ENCODE peak calls at places on chromosome 2, in eight cellular contexts. P, R, A, X, J, K, I and B are unnamed samples.

GRCh38 chr2:166468124-166469024 is 25.7 kb downstream of the SCN7A start:
- DNase-seq in P (no peak), R (no peak), A (peak; percentile 31), X (no peak), J (no peak), K (peak; percentile 4), I (no peak), B (no peak)

GRCh38 chr2:151733781-151734672 is at the start of gene NEB:
- DNase-seq in P (no peak), R (no peak), A (no peak), X (no peak), J (no peak), K (no peak), I (no peak), B (no peak)

GRCh38 chr2:170744248-170745002 is 25.8 kb upstream of the ERICH2 start:
- DNase-seq in P (no peak), R (no peak), A (peak; percentile 8), X (no peak), J (no peak), K (peak; percentile 34), I (no peak), B (peak; percentile 18)

GRCh38 chr2:96212336-96212735 is 3.7 kb upstream of the STARD7 start:
- DNase-seq in P (no peak), R (no peak), A (no peak), X (no peak), J (no peak), K (no peak), I (no peak), B (no peak)

GRCh38 chr2:158806941-158807340 is 11.8 kb downstream of the DAPL1 start:
- DNase-seq in P (no peak), R (no peak), A (no peak), X (no peak), J (no peak), K (no peak), I (no peak), B (no peak)

GRCh38 chr2:223047260-223047761 is 4.7 kb upstream of the KCNE4 start:
- DNase-seq in P (no peak), R (no peak), A (peak; percentile 81), X (peak; percentile 68), J (no peak), K (peak; percentile 44), I (peak; percentile 97), B (peak; percentile 82)

GRCh38 chr2:68838641-68839040 is 32.6 kb downstream of the BMP10 start:
- DNase-seq in P (no peak), R (no peak), A (no peak), X (no peak), J (no peak), K (no peak), I (no peak), B (no peak)

GRCh38 chr2:207133493-207133861 is 32.3 kb downstream of the KLF7 start:
- DNase-seq in P (no peak), R (no peak), A (no peak), X (no peak), J (no peak), K (no peak), I (no peak), B (no peak)

GRCh38 chr2:119012345-119013301 is 70.6 kb downstream of the MARCO start:
- DNase-seq in P (no peak), R (no peak), A (no peak), X (no peak), J (no peak), K (no peak), I (no peak), B (no peak)

GRCh38 chr2:225842939-225843338 is 443.4 kb downstream of the NYAP2 start:
- DNase-seq in P (no peak), R (no peak), A (peak; percentile 21), X (no peak), J (no peak), K (no peak), I (no peak), B (peak; percentile 81)

GRCh38 chr2:232523682-232524597 is 2.0 kb upstream of the CHRND start:
- DNase-seq in P (peak; percentile 12), R (no peak), A (peak; percentile 24), X (no peak), J (no peak), K (peak; percentile 22), I (no peak), B (peak; percentile 9)

GRCh38 chr2:102872388-102872787 is 110.6 kb downstream of the TMEM182 start:
- DNase-seq in P (peak; percentile 13), R (no peak), A (no peak), X (no peak), J (no peak), K (no peak), I (no peak), B (no peak)

GRCh38 chr2:195406886-195407603 is 250.0 kb upstream of the SLC39A10 start:
- DNase-seq in P (peak; percentile 14), R (no peak), A (no peak), X (no peak), J (peak; percentile 6), K (no peak), I (no peak), B (no peak)

GRCh38 chr2:73759287-73759764 is 20.6 kb downstream of the DUSP11 start:
- DNase-seq in P (no peak), R (no peak), A (peak; percentile 82), X (no peak), J (no peak), K (no peak), I (no peak), B (peak; percentile 33)

GRCh38 chr2:109102588-109103233 is 26.3 kb upstream of the SH3RF3 start:
- DNase-seq in P (no peak), R (no peak), A (no peak), X (no peak), J (no peak), K (no peak), I (no peak), B (no peak)

GRCh38 chr2:174699993-174700766 is 64.1 kb downstream of the CHRNA1 start:
- DNase-seq in P (peak; percentile 56), R (no peak), A (peak; percentile 70), X (no peak), J (no peak), K (peak; percentile 44), I (no peak), B (peak; percentile 74)

GRCh38 chr2:192087398-192087958 is 107.3 kb downstream of the TMEFF2 start:
- DNase-seq in P (peak; percentile 26), R (no peak), A (no peak), X (no peak), J (no peak), K (peak; percentile 35), I (no peak), B (no peak)

GRCh38 chr2:12493031-12493513 is 223.7 kb upstream of the TRIB2 start:
- DNase-seq in P (peak; percentile 84), R (peak; percentile 9), A (peak; percentile 97), X (no peak), J (no peak), K (peak; percentile 87), I (no peak), B (peak; percentile 70)
- TF ChIP-seq CTCF in P (no peak), R (no peak), A (no peak), X (no peak), J (no peak), K (no peak), I (no peak), B (no peak)

GRCh38 chr2:189581354-189582139 is 961 bp upstream of the SLC40A1 start:
- DNase-seq in P (peak; percentile 24), R (peak; percentile 39), A (no peak), X (peak; percentile 70), J (no peak), K (no peak), I (no peak), B (no peak)
- H3K4me3 ChIP-seq in P (peak overlapping the region; percentile 71), R (peak overlapping the region; percentile 58), A (peak overlapping the region; percentile 54), X (peak overlapping the region; percentile 62), J (peak overlapping the region; percentile 59), K (peak overlapping the region; percentile 43), I (peak overlapping the region; percentile 55), B (peak overlapping the region; percentile 46)

DNA sequence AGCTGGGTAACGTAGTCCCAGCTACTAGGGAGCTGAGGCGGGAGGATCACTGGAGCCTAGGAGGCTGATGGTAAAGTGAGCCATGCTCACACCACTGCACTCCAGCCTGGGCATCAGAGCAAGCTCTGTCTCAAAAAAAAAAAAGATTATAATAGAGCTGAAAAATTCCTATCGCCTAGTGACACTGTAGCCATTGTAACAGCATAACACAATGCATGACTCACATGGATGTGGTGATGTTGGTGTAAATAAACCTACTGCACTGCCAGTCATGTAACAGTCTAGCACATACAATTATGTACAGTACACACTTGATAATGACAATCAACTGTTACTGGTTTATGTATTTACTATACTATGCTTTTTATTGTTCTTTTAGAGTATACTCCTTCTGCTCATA is 39.6 kb downstream of the MGAT4A start:
- DNase-seq in P (peak; percentile 68), R (no peak), A (peak; percentile 14), X (no peak), J (no peak), K (peak; percentile 65), I (no peak), B (no peak)
- TF ChIP-seq CTCF in P (no peak), R (no peak), A (no peak), X (no peak), J (no peak), K (no peak), I (no peak), B (no peak)

GRCh38 chr2:147460140-147460539 is 384.7 kb upstream of the ACVR2A start:
- DNase-seq in P (peak; percentile 31), R (no peak), A (peak; percentile 26), X (no peak), J (no peak), K (peak; percentile 88), I (no peak), B (peak; percentile 1)
- H3K4me3 ChIP-seq in P (no peak overlapping the region), R (no peak overlapping the region), A (no peak overlapping the region), X (no peak overlapping the region), J (no peak overlapping the region), K (no peak overlapping the region), I (no peak overlapping the region), B (no peak overlapping the region)

DNA sequence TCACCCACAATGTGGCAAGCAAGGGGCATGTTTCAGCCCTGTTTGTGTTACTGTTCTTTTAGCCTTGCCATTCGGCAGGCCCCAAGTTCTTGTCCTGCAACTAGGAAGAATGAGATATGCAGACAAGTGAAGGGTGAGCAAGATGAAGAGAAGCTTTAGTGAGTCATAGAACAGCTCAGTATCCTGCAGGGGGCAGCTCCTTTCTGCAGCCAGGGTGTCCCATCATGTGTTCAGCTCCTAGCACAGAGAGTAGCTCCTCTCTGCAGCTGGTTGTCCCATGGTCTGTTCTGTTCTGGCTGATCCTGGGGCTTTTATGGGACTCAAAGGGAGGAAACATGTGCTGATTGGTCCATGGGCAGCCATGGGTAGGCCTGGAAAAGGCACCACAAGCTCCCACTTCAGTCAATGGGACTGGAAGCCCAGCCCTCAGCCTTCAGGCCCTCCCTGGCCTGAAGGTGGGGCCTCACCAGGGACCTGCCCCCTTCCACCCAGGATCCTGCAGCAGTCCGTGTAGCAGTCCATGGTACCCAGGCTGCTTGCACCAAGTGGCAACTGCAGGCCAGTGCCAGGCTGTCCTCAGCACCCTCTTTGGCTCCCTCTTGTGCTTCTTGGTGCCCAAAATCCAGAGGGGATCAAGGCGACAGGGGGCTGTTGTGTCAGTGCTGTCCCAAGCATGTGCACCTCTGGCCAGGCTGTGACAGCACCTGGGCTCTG is 326.4 kb downstream of the NR4A2 start:
- DNase-seq in P (peak; percentile 42), R (no peak), A (no peak), X (no peak), J (no peak), K (peak; percentile 62), I (no peak), B (no peak)
- TF ChIP-seq CTCF in P (peak; percentile 40), R (no peak), A (no peak), X (no peak), J (no peak), K (peak; percentile 62), I (no peak), B (no peak)

GRCh38 chr2:9844581-9844980 is 1.3 kb downstream of the TAF1B start:
- DNase-seq in P (peak; percentile 57), R (no peak), A (peak; percentile 13), X (no peak), J (peak; percentile 34), K (peak; percentile 51), I (no peak), B (peak; percentile 51)
- H3K4me3 ChIP-seq in P (peak overlapping the region; percentile 75), R (no peak overlapping the region), A (peak overlapping the region; percentile 88), X (peak overlapping the region; percentile 73), J (peak overlapping the region; percentile 62), K (peak overlapping the region; percentile 58), I (peak overlapping the region; percentile 81), B (peak overlapping the region; percentile 77)